ENCODE peak calls at places on chromosomes 3 and 15, in four cellular contexts. Y is progenitor cell of endocrine pancreas, M is nephron progenitor cell, Z is Calu3. J is an unnamed sample.

GRCh38 chr3:18124501-18124900 is 300.6 kb downstream of the SATB1 start:
- DNase-seq in Z (peak), Y (no peak), M (no peak), J (peak)

GRCh38 chr3:100893590-100893989 is 99.6 kb downstream of the ABI3BP start:
- DNase-seq in Z (peak), M (peak), Y (no peak), J (peak)

GRCh38 chr3:127975630-127976029 is 60.6 kb downstream of the KBTBD12 start:
- DNase-seq in M (no peak), Z (no peak), Y (no peak), J (no peak)

GRCh38 chr15:39624806-39625205 is 43.9 kb downstream of the THBS1 start:
- DNase-seq in Z (peak), M (no peak), Y (no peak), J (peak)

GRCh38 chr3:171419457-171419856 is 40.7 kb downstream of the TNIK start:
- DNase-seq in Y (no peak), Z (no peak), M (no peak), J (no peak)

GRCh38 chr3:50444213-50444612 is 59.2 kb downstream of the CACNA2D2 start:
- DNase-seq in M (no peak), Y (no peak), Z (no peak), J (no peak)

GRCh38 chr3:158711886-158712285 is 20.4 kb downstream of the RARRES1 start:
- DNase-seq in Y (no peak), M (no peak), Z (no peak), J (peak)

GRCh38 chr15:92118162-92118935 is 264.8 kb downstream of the SLCO3A1 start:
- DNase-seq in Y (no peak), M (no peak), Z (no peak), J (peak)

GRCh38 chr3:113844622-113845222 is 6.1 kb downstream of the GRAMD1C start:
- DNase-seq in Z (no peak), M (no peak), Y (no peak), J (peak)

GRCh38 chr15:89399070-89399389 is 64.4 kb upstream of the POLG start:
- DNase-seq in Y (no peak), Z (no peak), M (no peak), J (no peak)

GRCh38 chr3:23809294-23809693 is 3.5 kb downstream of the UBE2E1 start:
- DNase-seq in M (no peak), Z (no peak), Y (no peak), J (no peak)

GRCh38 chr3:23811919-23812318 is 6.2 kb downstream of the UBE2E1 start:
- DNase-seq in Y (no peak), Z (no peak), M (no peak), J (no peak)

GRCh38 chr3:23811117-23811487 is 5.3 kb downstream of the UBE2E1 start:
- DNase-seq in Y (no peak), Z (peak), M (no peak), J (no peak)

GRCh38 chr3:23809840-23810341 is 4.1 kb downstream of the UBE2E1 start:
- DNase-seq in Z (no peak), Y (no peak), M (no peak), J (no peak)

GRCh38 chr3:23810342-23811116 is 4.8 kb downstream of the UBE2E1 start:
- DNase-seq in Z (peak), M (peak), Y (peak), J (peak)
- TF ChIP-seq CTCF in Z (no peak), M (no peak), Y (peak), J (peak)

GRCh38 chr15:72230197-72231065 is 559 bp downstream of the PKM start:
- DNase-seq in Z (peak), M (peak), Y (peak), J (peak)

GRCh38 chr15:72229947-72230196 is 1.1 kb downstream of the PKM start:
- DNase-seq in Y (no peak), Z (no peak), M (no peak), J (no peak)

GRCh38 chr15:72233759-72234158 is 2.8 kb upstream of the PKM start:
- DNase-seq in Z (no peak), Y (no peak), M (no peak), J (no peak)

GRCh38 chr15:72231066-72231846 is at the start of gene PKM:
- DNase-seq in Z (peak), Y (peak), M (peak), J (peak)

DNA sequence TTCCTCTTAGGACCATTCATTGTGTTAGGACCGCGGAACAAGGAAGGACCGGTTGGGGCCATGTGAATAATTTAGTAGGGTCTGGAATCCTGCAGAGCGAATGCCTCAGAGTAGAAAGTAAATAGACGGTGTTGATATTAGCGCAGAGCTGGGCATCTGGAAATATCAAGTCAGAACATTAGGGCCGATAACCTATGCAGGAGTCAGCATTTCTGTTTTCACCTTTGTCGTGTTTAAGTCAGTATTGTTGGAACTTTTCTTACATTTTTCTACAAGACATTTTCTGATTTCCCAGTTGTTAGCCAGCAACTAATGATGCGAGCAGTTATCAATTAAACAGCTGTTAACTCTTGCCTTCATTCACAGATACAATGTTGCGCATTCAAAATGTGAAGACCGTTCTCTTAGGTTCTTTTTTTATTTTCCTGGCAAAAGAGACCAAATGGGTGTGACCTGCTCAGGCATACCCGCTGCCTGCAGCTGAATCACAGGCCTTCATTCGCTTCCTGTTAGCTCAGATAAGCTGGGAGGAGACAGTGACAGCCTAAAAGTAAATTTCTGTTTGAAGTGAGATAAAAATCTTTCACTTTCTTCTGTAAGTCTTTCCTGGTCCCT is 964 bp upstream of the PKM start:
- DNase-seq in Z (peak), Y (no peak), M (no peak), J (peak)
- TF ChIP-seq CTCF in Z (no peak), Y (no peak), M (no peak), J (no peak)

DNA sequence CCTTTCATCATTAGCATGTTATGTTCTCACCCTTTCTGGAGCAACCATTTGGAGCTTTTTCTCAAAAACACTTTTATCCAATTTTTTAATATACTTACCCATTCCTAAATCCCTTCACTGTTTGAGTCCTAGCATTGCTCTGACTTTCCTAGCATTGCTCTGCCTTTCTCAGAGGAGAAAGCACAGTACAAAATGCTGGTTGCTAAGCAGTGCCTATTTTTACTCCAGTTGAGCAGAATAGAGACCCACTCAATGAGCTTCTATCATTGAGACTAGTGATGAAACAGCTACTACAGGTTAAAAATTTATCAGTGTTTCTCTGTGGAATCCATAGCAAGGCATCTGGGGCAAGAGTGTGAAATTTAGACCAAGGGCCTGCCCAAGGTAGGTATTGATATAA is 21.8 kb upstream of the IL1RAP start:
- DNase-seq in Z (no peak), M (no peak), Y (no peak), J (no peak)
- TF ChIP-seq CTCF in Z (no peak), M (no peak), Y (no peak), J (no peak)

DNA sequence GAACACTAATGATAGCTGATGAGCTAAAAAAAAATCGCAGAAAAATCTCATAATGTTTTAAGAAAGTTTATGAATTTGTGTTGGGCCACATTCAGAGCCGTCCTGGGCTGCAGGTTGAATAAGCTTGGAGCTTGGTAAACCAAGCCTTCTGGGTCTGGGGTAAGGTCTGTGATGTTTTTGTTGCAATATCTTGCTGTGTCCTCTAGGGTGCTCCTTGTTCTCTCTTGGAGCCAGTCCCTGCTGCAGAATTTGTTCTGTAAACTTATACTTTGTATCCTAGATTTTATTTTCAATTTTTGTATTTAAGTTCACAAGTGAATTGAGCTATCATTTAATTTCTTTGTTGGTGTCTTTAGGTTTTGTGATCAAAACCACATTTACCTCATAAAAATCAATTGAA is 143.7 kb downstream of the NR1D2 start:
- DNase-seq in Z (no peak), Y (no peak), M (no peak), J (peak)
- TF ChIP-seq CTCF in Z (no peak), Y (peak), M (no peak), J (peak)

GRCh38 chr3:33372218-33373081 is 67.8 kb downstream of the UBP1 start:
- DNase-seq in Y (no peak), M (peak), Z (peak), J (peak)

GRCh38 chr3:33377931-33378330 is 62.3 kb downstream of the UBP1 start:
- DNase-seq in M (no peak), Y (no peak), Z (no peak), J (peak)

GRCh38 chr3:33377489-33377888 is 62.7 kb downstream of the UBP1 start:
- DNase-seq in M (no peak), Z (no peak), Y (no peak), J (no peak)

DNA sequence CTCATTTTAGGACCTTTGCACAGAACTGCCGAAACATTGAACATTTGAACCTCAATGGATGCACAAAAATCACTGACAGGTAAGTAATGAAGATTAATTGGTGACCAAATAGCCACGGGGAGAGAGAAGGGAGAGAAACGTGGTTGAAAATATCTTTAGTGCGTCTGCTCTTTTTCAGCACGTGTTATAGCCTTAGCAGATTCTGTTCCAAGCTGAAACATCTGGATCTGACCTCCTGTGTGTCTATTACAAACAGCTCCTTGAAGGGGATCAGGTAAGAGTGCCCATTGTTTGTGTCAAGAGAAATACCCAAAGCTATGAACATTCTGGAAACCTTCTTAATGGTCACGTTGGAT is 67.1 kb downstream of the UBP1 start:
- DNase-seq in M (no peak), Z (no peak), Y (no peak), J (no peak)
- TF ChIP-seq CTCF in M (no peak), Z (no peak), Y (no peak), J (no peak)

GRCh38 chr15:96462768-96463167 is 132.3 kb downstream of the NR2F2 start:
- DNase-seq in Z (no peak), M (no peak), Y (no peak), J (peak)
- TF ChIP-seq CTCF in Z (peak), M (no peak), Y (no peak), J (peak)